ENCODE peak calls at places on chromosomes 16 and 17, in ten cellular contexts. Q is adrenal gland; A is aorta; B is right lobe of liver; H is uterus; F is Panc1; L is CD8-positive, alpha-beta memory T cell; P is cardiac muscle cell; R is mammary epithelial cell; J is heart right ventricle. S is an unnamed sample. For H3K4me1 and H3K27me3, the result is how much of the 10 kb centered on the place peaks cover.

GRCh38 chr17:14427914-14428639 is 127.2 kb downstream of the HS3ST3B1 start:
- DNase-seq in F (no peak), L (peak), H (no peak), R (no peak), B (no peak), P (no peak), A (no peak), J (no peak), Q (no peak), S (no peak)

GRCh38 chr17:17741346-17742023 is 60.2 kb downstream of the RAI1 start:
- DNase-seq in F (no peak), R (peak), J (no peak), H (no peak), L (no peak), B (no peak), P (no peak), Q (peak), A (no peak), S (no peak)

GRCh38 chr16:3112881-3113574 is 642 bp downstream of the ZNF205 start:
- DNase-seq in A (no peak), R (no peak), B (no peak), F (no peak), Q (no peak), L (no peak), H (no peak), J (no peak), P (no peak), S (no peak)

GRCh38 chr17:80024206-80024972 is 11.3 kb downstream of the TBC1D16 start:
- DNase-seq in F (no peak), R (peak), Q (no peak), P (no peak), J (no peak), L (no peak), H (no peak), A (peak), B (no peak), S (no peak)

GRCh38 chr17:49148171-49148570 is 15.6 kb downstream of the B4GALNT2 start:
- DNase-seq in H (no peak), R (no peak), J (no peak), P (no peak), B (no peak), L (no peak), Q (no peak), A (no peak), F (no peak), S (no peak)

GRCh38 chr17:7792611-7793010 is 41.4 kb upstream of the KDM6B start:
- DNase-seq in H (no peak), J (no peak), P (no peak), L (no peak), Q (no peak), R (no peak), A (no peak), F (no peak), B (no peak), S (no peak)

GRCh38 chr17:42387663-42388380 is 420 bp downstream of the STAT3 start:
- DNase-seq in L (peak), A (peak), J (peak), F (no peak), H (peak), P (peak), Q (peak), R (peak), B (peak), S (no peak)

GRCh38 chr16:48949636-48950035 is 332.0 kb downstream of the CBLN1 start:
- DNase-seq in Q (no peak), L (no peak), B (no peak), J (no peak), F (no peak), R (peak), A (no peak), P (no peak), H (peak), S (no peak)

GRCh38 chr17:48335858-48336500 is 94.0 kb downstream of the SKAP1 start:
- DNase-seq in A (no peak), B (no peak), J (no peak), R (peak), P (peak), F (peak), H (no peak), L (no peak), Q (no peak), S (no peak)

GRCh38 chr17:48311324-48311723 is 118.7 kb downstream of the SKAP1 start:
- DNase-seq in B (no peak), J (no peak), F (no peak), P (no peak), Q (no peak), A (no peak), R (no peak), L (no peak), H (no peak), S (no peak)

GRCh38 chr17:47872019-47872650 is 21.2 kb upstream of the SP6 start:
- DNase-seq in A (no peak), B (no peak), F (no peak), R (peak), H (no peak), Q (no peak), P (no peak), L (no peak), J (no peak), S (no peak)

GRCh38 chr17:28901866-28902818 is 737 bp downstream of the DHRS13 start:
- DNase-seq in P (peak), F (no peak), J (no peak), B (peak), Q (peak), H (peak), R (no peak), A (no peak), L (no peak), S (peak)

GRCh38 chr16:72480926-72481325 is 309.0 kb upstream of the PMFBP1 start:
- DNase-seq in H (no peak), B (no peak), R (no peak), J (no peak), Q (no peak), P (no peak), F (no peak), A (no peak), L (no peak), S (no peak)

GRCh38 chr16:50640919-50641817 is 39.9 kb downstream of the SNX20 start:
- DNase-seq in Q (no peak), P (no peak), L (no peak), J (no peak), A (no peak), R (no peak), H (no peak), B (no peak), F (no peak), S (no peak)

GRCh38 chr17:48776602-48777001 is 40.4 kb downstream of the TTLL6 start:
- DNase-seq in J (no peak), L (no peak), P (no peak), R (no peak), F (no peak), A (no peak), H (no peak), B (no peak), Q (no peak), S (no peak)

GRCh38 chr17:82338858-82339633 is 5.5 kb upstream of the SECTM1 start:
- DNase-seq in H (peak), B (no peak), R (peak), L (no peak), Q (peak), P (no peak), J (no peak), F (no peak), A (peak), S (peak)

GRCh38 chr17:65963179-65963578 is 228.8 kb downstream of the CEP112 start:
- DNase-seq in F (no peak), A (no peak), R (no peak), L (no peak), Q (no peak), B (no peak), H (no peak), J (no peak), P (no peak), S (no peak)

GRCh38 chr17:79023886-79024771 is at the start of gene C1QTNF1:
- DNase-seq in H (no peak), J (peak), L (peak), B (peak), A (peak), F (no peak), R (peak), Q (peak), P (peak), S (peak)

GRCh38 chr17:83155128-83156081 is 76.0 kb downstream of the METRNL start:
- DNase-seq in F (no peak), P (no peak), A (peak), B (no peak), L (no peak), R (no peak), Q (no peak), J (no peak), H (peak), S (no peak)

GRCh38 chr17:6749519-6749918 is 6.3 kb upstream of the XAF1 start:
- DNase-seq in H (no peak), Q (no peak), P (no peak), B (no peak), R (no peak), A (no peak), L (no peak), F (no peak), J (no peak), S (no peak)

GRCh38 chr16:31110106-31111034 is 2.2 kb downstream of the BCKDK start:
- DNase-seq in L (no peak), F (no peak), Q (no peak), J (no peak), P (no peak), R (no peak), A (no peak), H (no peak), B (peak), S (no peak)

GRCh38 chr16:2990891-2991290 is 10.6 kb upstream of the PKMYT1 start:
- DNase-seq in P (no peak), R (no peak), L (no peak), H (no peak), B (no peak), F (no peak), Q (no peak), J (no peak), A (no peak), S (no peak)

GRCh38 chr16:4214215-4214621 is 27.7 kb downstream of the SRL start:
- DNase-seq in H (peak), L (no peak), B (no peak), P (no peak), R (peak), F (no peak), A (no peak), Q (peak), J (no peak), S (no peak)

GRCh38 chr17:43880420-43880991 is 26.8 kb downstream of the MPP2 start:
- DNase-seq in P (peak), F (peak), L (peak), Q (no peak), H (peak), R (peak), A (no peak), B (peak), J (no peak), S (no peak)

GRCh38 chr17:76461765-76462555 is 5.4 kb upstream of the AANAT start:
- DNase-seq in F (no peak), J (no peak), A (no peak), H (no peak), R (no peak), B (no peak), P (no peak), L (no peak), Q (no peak), S (no peak)

GRCh38 chr17:4710693-4711634 is 532 bp downstream of the ARRB2 start:
- DNase-seq in B (peak), P (no peak), A (no peak), Q (no peak), H (no peak), J (no peak), R (no peak), F (no peak), L (peak), S (no peak)

GRCh38 chr16:51763072-51763658 is 612.1 kb upstream of the SALL1 start:
- DNase-seq in Q (no peak), B (no peak), J (no peak), R (no peak), A (no peak), P (peak), H (no peak), F (no peak), L (no peak), S (no peak)

GRCh38 chr16:31200821-31201510 is 1.6 kb downstream of the PYCARD start:
- DNase-seq in R (no peak), L (peak), F (no peak), P (no peak), A (peak), Q (no peak), H (no peak), B (no peak), J (no peak), S (no peak)

GRCh38 chr16:63612462-63613227 is 1509.2 kb downstream of the CDH11 start:
- DNase-seq in P (no peak), A (no peak), B (no peak), R (no peak), H (no peak), Q (no peak), L (no peak), J (no peak), F (no peak), S (no peak)

GRCh38 chr17:81032641-81033422 is 2.1 kb upstream of the BAIAP2 start:
- DNase-seq in J (no peak), F (no peak), B (peak), L (no peak), A (no peak), R (no peak), Q (no peak), P (no peak), H (no peak), S (peak)

GRCh38 chr16:1105888-1106620 is 10.0 kb upstream of the C1QTNF8 start:
- DNase-seq in R (peak), A (peak), H (peak), F (no peak), L (no peak), J (peak), Q (peak), P (peak), B (peak), S (peak)

GRCh38 chr17:6497496-6498221 is 53.4 kb downstream of the PIMREG start:
- DNase-seq in B (no peak), H (no peak), R (no peak), L (no peak), P (no peak), J (no peak), A (no peak), F (no peak), Q (no peak), S (no peak)

GRCh38 chr17:8326591-8327583 is 12.8 kb upstream of the ODF4 start:
- DNase-seq in B (peak), A (peak), H (no peak), R (no peak), J (peak), F (no peak), Q (peak), L (no peak), P (peak), S (no peak)

GRCh38 chr16:58333937-58334336 is 39.1 kb upstream of the PRSS54 start:
- DNase-seq in P (no peak), B (no peak), R (no peak), L (no peak), A (no peak), H (no peak), Q (no peak), J (no peak), F (no peak), S (no peak)

GRCh38 chr16:47927330-47927729 is 228.5 kb downstream of the ABCC12 start:
- DNase-seq in F (no peak), H (no peak), R (peak), J (no peak), B (no peak), L (no peak), Q (no peak), A (no peak), P (no peak), S (no peak)

GRCh38 chr17:5809580-5810188 is 225.4 kb upstream of the NLRP1 start:
- DNase-seq in A (no peak), R (no peak), H (no peak), B (no peak), Q (no peak), P (no peak), J (no peak), F (no peak), L (no peak), S (no peak)

GRCh38 chr16:74650966-74651567 is 15.6 kb downstream of the RFWD3 start:
- DNase-seq in R (no peak), H (no peak), P (peak), J (no peak), A (no peak), B (no peak), Q (no peak), L (no peak), F (no peak), S (no peak)

GRCh38 chr16:23700509-23700908 is 12.5 kb downstream of the ERN2 start:
- DNase-seq in B (no peak), F (no peak), P (no peak), A (no peak), Q (no peak), H (no peak), J (no peak), R (no peak), L (no peak), S (no peak)

GRCh38 chr16:3028716-3029319 is 5.0 kb downstream of the THOC6 start:
- DNase-seq in Q (no peak), B (no peak), H (no peak), R (no peak), F (no peak), L (no peak), P (no peak), A (no peak), J (no peak), S (no peak)

GRCh38 chr17:58278661-58279015 is 2.1 kb downstream of the MPO start:
- DNase-seq in R (no peak), L (no peak), Q (peak), P (no peak), F (no peak), J (no peak), A (no peak), B (no peak), H (no peak), S (no peak)
- H3K4me1 ChIP-seq in R (under half), L (under half), Q (under half), P (under half), F (under half), J (under half), A (under half), B (under half), H (under half), S (under half)

DNA sequence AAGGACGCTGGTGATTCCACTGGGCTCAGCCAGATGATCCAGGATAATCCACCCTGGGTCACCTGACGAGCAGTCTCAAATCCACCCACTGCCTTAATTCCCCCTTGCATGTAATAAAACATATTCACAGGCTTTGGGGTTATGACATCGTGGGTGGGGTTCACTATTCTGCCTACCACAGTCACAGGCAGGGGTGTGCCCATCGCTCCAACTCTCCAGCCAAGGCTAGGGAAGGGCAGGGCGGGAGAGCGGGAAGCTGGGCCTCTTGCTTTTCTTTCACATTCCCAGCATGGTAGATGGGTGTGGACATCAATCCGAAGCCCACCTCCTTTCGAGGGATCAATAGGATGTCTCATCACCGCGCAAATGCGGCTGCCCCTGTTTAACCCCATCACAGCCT is 12.7 kb upstream of the CD300LD start:
- DNase-seq in B (no peak), A (no peak), F (no peak), J (no peak), P (no peak), R (no peak), H (no peak), L (no peak), Q (no peak), S (no peak)
- H3K27me3 ChIP-seq in B (under half), A (under half), F (under half), J (under half), P (under half), R (under half), H (under half), L (under half), Q (under half), S (under half)

DNA sequence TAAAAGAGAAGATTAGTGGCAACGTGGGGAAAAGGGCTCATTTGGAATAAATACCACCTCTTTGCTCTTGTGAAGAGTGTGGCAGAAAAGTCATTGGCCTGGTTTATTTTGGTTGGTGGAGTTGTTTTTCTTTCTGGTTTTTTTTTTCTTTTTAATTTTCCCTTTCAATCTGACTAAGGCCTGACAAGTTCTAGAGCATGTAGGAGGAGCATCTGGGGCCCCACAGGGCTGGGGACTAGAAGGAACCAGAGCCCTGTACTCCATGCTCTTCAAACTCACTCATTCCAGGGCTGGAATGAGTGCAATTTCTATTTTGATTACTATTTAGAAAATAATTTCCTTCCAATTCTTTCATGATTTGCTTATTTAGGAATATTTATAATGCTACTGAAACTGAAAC is 13.3 kb downstream of the IRX5 start:
- DNase-seq in H (no peak), R (no peak), Q (no peak), F (no peak), J (no peak), P (no peak), L (no peak), A (no peak), B (no peak), S (no peak)
- H3K4me3 ChIP-seq in H (no peak), R (no peak), Q (no peak), F (no peak), J (no peak), P (no peak), L (no peak), A (no peak), B (no peak), S (no peak)

GRCh38 chr17:45228985-45229517 is 7.4 kb downstream of the FMNL1 start:
- DNase-seq in A (peak), P (no peak), H (peak), F (no peak), J (peak), Q (peak), L (peak), B (peak), R (peak), S (no peak)
- H3K4me1 ChIP-seq in A (under half), P (under half), H (under half), F (half or more), J (under half), Q (under half), L (half or more), B (under half), R (half or more), S (under half)

GRCh38 chr17:74350486-74350885 is 11.2 kb downstream of the BTBD17 start:
- DNase-seq in J (no peak), Q (no peak), R (no peak), B (no peak), A (no peak), L (no peak), P (no peak), F (no peak), H (no peak), S (no peak)
- H3K27me3 ChIP-seq in J (under half), Q (under half), R (under half), B (under half), A (under half), L (under half), P (half or more), F (under half), H (under half), S (half or more)

S was measured in HAP-1.